ENCODE peak calls at places on chromosome 10, in ten cellular contexts. N, F, P, Y, D, I, Z, L, T and X are unnamed samples.

GRCh38 chr10:125774581-125775191 is 935 bp downstream of the MMP21 start:
- ATAC-seq in L (no peak), Z (peak; percentile 35), N (no peak), D (peak; percentile 11), P (no peak), F (no peak), Y (no peak), I (no peak), T (no peak), X (no peak)

GRCh38 chr10:22315455-22316285 is 518 bp upstream of the COMMD3 start:
- ATAC-seq in L (peak; percentile 21), Y (peak; percentile 59), I (peak; percentile 7), Z (peak; percentile 14), P (peak; percentile 7), F (no peak), D (no peak), T (peak; percentile 5), N (peak; percentile 21), X (peak; percentile 30)

GRCh38 chr10:85508159-85508558 is 858.4 kb downstream of the GRID1 start:
- ATAC-seq in P (no peak), D (no peak), Y (no peak), I (no peak), Z (no peak), N (no peak), L (no peak), F (no peak), T (no peak), X (no peak)

GRCh38 chr10:84256510-84257342 is 11.9 kb downstream of the RGR start:
- ATAC-seq in T (no peak), N (peak; percentile 84), F (peak; percentile 76), Z (no peak), Y (peak; percentile 95), D (peak; percentile 83), I (peak; percentile 48), P (peak; percentile 84), L (peak; percentile 45), X (peak; percentile 70)

GRCh38 chr10:125559210-125559609 is 123.8 kb downstream of the TEX36 start:
- ATAC-seq in L (no peak), F (no peak), I (no peak), Y (no peak), D (no peak), N (no peak), P (peak; percentile 90), T (no peak), Z (no peak), X (no peak)

GRCh38 chr10:45374451-45375052 is 536 bp downstream of the ALOX5 start:
- ATAC-seq in N (peak; percentile 43), T (peak; percentile 5), L (no peak), I (no peak), Z (no peak), Y (no peak), D (peak; percentile 3), P (peak; percentile 38), F (peak; percentile 52), X (no peak)

GRCh38 chr10:76298329-76298728 is 866.9 kb downstream of the LRMDA start:
- ATAC-seq in T (no peak), P (peak; percentile 26), L (no peak), I (no peak), N (no peak), F (no peak), Z (no peak), Y (no peak), D (no peak), X (no peak)

GRCh38 chr10:104456817-104457657 is 103.4 kb downstream of the CFAP58 start:
- ATAC-seq in L (no peak), Y (peak; percentile 44), Z (no peak), N (no peak), I (no peak), T (no peak), D (no peak), P (no peak), F (peak; percentile 31), X (no peak)

GRCh38 chr10:32911285-32912016 is 46.6 kb downstream of the ITGB1 start:
- ATAC-seq in P (no peak), L (no peak), T (no peak), I (no peak), Y (no peak), Z (no peak), D (peak; percentile 17), F (no peak), N (no peak), X (no peak)

GRCh38 chr10:91800192-91800591 is 2.0 kb downstream of the TNKS2 start:
- ATAC-seq in L (no peak), T (no peak), F (no peak), I (no peak), N (no peak), Z (peak; percentile 27), D (no peak), P (no peak), Y (no peak), X (no peak)

GRCh38 chr10:3067045-3067858 is at the start of gene PFKP:
- ATAC-seq in N (peak; percentile 69), Y (peak; percentile 52), L (peak; percentile 67), P (peak; percentile 75), T (peak; percentile 71), F (peak; percentile 55), D (peak; percentile 77), Z (peak; percentile 27), I (peak; percentile 69), X (peak; percentile 54)

GRCh38 chr10:31129261-31129660 is 97.6 kb upstream of the ZNF438 start:
- ATAC-seq in I (no peak), D (no peak), F (peak; percentile 40), P (peak; percentile 3), Y (peak; percentile 49), N (no peak), T (no peak), Z (no peak), L (no peak), X (no peak)